ENCODE peak calls at places on chromosome 22, in ten cellular contexts. L is mesendoderm, F is fibroblast of lung, A is mesenchymal stem cell, V is IMR-90, G is A549, R is HCT116, Y is GM12878, M is OCI-LY7, Z is mammary epithelial cell. N is an unnamed sample.

GRCh38 chr22:23119492-23120414 is 22.0 kb downstream of the RSPH14 start:
- DNase-seq in V (no peak), A (no peak), M (no peak), G (no peak), Y (no peak), L (peak), R (no peak), F (no peak), Z (no peak), N (no peak)

GRCh38 chr22:19524170-19525115 is at the start of gene CLDN5:
- DNase-seq in R (no peak), M (no peak), F (peak), G (no peak), L (peak), Z (no peak), A (peak), Y (no peak), V (no peak), N (peak)

GRCh38 chr22:18060646-18061620 is 16.9 kb upstream of the PEX26 start:
- DNase-seq in F (peak), Z (peak), G (peak), A (peak), L (peak), M (no peak), Y (no peak), R (no peak), V (peak), N (no peak)

GRCh38 chr22:49078076-49078710 is 749.5 kb downstream of the BRD1 start:
- DNase-seq in R (no peak), M (no peak), V (no peak), A (no peak), F (no peak), Z (no peak), L (no peak), Y (no peak), G (no peak), N (no peak)

GRCh38 chr22:50520826-50521453 is 4.5 kb downstream of the SCO2 start:
- DNase-seq in L (no peak), Y (no peak), R (no peak), V (no peak), G (no peak), M (no peak), A (no peak), Z (no peak), F (no peak), N (no peak)

GRCh38 chr22:24474221-24474620 is 20.9 kb upstream of the UPB1 start:
- DNase-seq in Y (no peak), Z (peak), M (no peak), R (peak), L (peak), G (peak), F (peak), A (peak), V (peak), N (no peak)

GRCh38 chr22:50713571-50714056 is 24.4 kb upstream of the ACR start:
- DNase-seq in G (no peak), M (no peak), Y (no peak), Z (no peak), F (no peak), R (no peak), A (no peak), L (no peak), V (no peak), N (no peak)

GRCh38 chr22:37749831-37750595 is 53.2 kb downstream of the TRIOBP start:
- DNase-seq in Z (peak), M (no peak), V (peak), A (peak), L (peak), Y (no peak), F (peak), R (no peak), G (no peak), N (no peak)

GRCh38 chr22:17753401-17753989 is 20.8 kb downstream of the BID start:
- DNase-seq in F (peak), L (no peak), A (peak), G (no peak), V (peak), M (no peak), R (no peak), Z (peak), Y (no peak), N (no peak)

GRCh38 chr22:21937821-21938070 is 14.9 kb downstream of the PPM1F start:
- DNase-seq in G (no peak), R (no peak), A (no peak), V (peak), M (no peak), L (no peak), Z (peak), F (peak), Y (no peak), N (no peak)

GRCh38 chr22:19103881-19104821 is 18.1 kb downstream of the DGCR2 start:
- DNase-seq in M (no peak), G (no peak), R (no peak), Y (no peak), L (no peak), F (peak), V (peak), Z (no peak), A (peak), N (no peak)

GRCh38 chr22:49523374-49524008 is 304.2 kb downstream of the BRD1 start:
- DNase-seq in Y (no peak), F (no peak), A (no peak), V (no peak), L (no peak), R (no peak), G (no peak), M (no peak), Z (no peak), N (no peak)

GRCh38 chr22:23591846-23592245 is 11.8 kb upstream of the IGLL1 start:
- DNase-seq in L (no peak), A (no peak), G (no peak), R (no peak), V (no peak), M (no peak), Z (no peak), F (no peak), Y (no peak), N (no peak)

GRCh38 chr22:20424937-20425587 is 12.6 kb downstream of the SCARF2 start:
- DNase-seq in M (no peak), A (no peak), G (peak), L (peak), Y (no peak), R (no peak), V (no peak), F (no peak), Z (no peak), N (peak)

GRCh38 chr22:41239443-41240128 is 1.1 kb downstream of the CHADL start:
- DNase-seq in Y (no peak), F (no peak), M (no peak), V (no peak), A (no peak), G (no peak), Z (no peak), L (no peak), R (no peak), N (no peak)

GRCh38 chr22:24437820-24438328 is 10.5 kb downstream of the ADORA2A start:
- DNase-seq in F (no peak), Y (peak), L (peak), R (no peak), G (no peak), M (peak), V (no peak), A (no peak), Z (peak), N (no peak)

GRCh38 chr22:49894321-49895072 is 23.7 kb downstream of the ALG12 start:
- DNase-seq in R (no peak), L (no peak), A (no peak), G (no peak), V (no peak), Y (no peak), M (no peak), F (no peak), Z (no peak), N (no peak)

GRCh38 chr22:34914871-34915270 is 151.1 kb upstream of the ISX start:
- DNase-seq in R (no peak), V (no peak), A (no peak), Y (no peak), F (peak), M (no peak), Z (no peak), L (peak), G (no peak), N (peak)

GRCh38 chr22:20463324-20464095 is 25.9 kb upstream of the SCARF2 start:
- DNase-seq in M (peak), F (no peak), L (no peak), G (no peak), V (no peak), Z (no peak), A (no peak), Y (no peak), R (no peak), N (no peak)

GRCh38 chr22:32534252-32535215 is 59.9 kb downstream of the FBXO7 start:
- DNase-seq in V (no peak), Z (no peak), G (no peak), A (peak), M (no peak), Y (no peak), L (no peak), F (peak), R (no peak), N (no peak)

GRCh38 chr22:19174106-19175025 is 4.2 kb downstream of the SLC25A1 start:
- DNase-seq in G (no peak), F (peak), V (peak), R (no peak), L (peak), Z (peak), M (peak), Y (peak), A (peak), N (peak)

GRCh38 chr22:46660604-46661201 is 40.5 kb downstream of the GRAMD4 start:
- DNase-seq in Y (no peak), G (no peak), Z (peak), M (no peak), R (no peak), L (no peak), F (no peak), V (no peak), A (no peak), N (no peak)

GRCh38 chr22:49297871-49298721 is 529.6 kb downstream of the BRD1 start:
- DNase-seq in Y (no peak), M (no peak), R (no peak), L (peak), G (no peak), F (no peak), V (no peak), A (no peak), Z (no peak), N (no peak)

GRCh38 chr22:49212466-49212865 is 615.2 kb downstream of the BRD1 start:
- DNase-seq in Y (no peak), Z (no peak), F (no peak), G (no peak), A (no peak), L (no peak), M (no peak), V (no peak), R (no peak), N (no peak)

GRCh38 chr22:48950151-48950915 is 877.3 kb downstream of the BRD1 start:
- DNase-seq in G (no peak), Y (no peak), M (no peak), Z (no peak), L (no peak), R (no peak), F (no peak), A (no peak), V (no peak), N (no peak)

DNA sequence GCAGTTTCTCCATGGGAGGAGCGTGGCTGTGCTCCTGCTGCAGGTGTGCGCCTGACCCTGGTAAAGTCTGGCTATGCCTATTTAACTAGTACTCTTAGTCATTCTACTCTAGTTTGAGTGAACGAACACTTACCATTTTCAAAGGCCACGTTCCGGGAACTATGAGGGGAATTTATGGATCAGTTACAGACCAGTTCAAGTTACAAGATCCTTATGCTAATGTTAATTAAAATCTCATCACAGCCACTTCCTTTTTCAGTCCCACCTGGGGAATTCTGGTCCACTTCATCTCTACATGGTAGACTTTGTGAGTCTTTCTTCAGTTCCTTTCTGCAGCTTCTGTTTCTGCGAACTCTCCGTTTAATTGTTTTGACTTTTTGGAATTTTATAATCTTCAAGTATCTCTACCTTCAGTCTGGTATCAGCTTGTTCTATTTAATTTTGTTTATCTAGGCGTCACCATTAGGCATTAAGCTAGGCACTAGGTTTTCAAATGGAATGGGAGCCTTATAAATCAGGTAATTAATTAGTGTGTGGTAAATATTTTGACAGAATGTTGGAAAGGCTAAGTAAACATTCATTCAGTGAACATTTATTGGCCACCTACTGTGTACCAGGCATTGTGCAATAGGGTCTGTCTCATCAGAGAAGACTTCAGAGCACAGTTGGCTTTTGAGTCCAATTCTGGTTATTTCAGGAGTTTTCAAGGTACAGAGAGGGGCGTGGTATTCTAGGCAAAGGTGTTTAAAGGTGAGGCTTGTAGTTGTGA is 78.9 kb downstream of the GRK3 start:
- DNase-seq in F (no peak), M (no peak), A (no peak), Y (peak), L (no peak), V (no peak), R (no peak), Z (no peak), G (no peak), N (no peak)
- H3K4me2 ChIP-seq in F (no peak), M (peak), A (no peak), Y (peak), L (no peak), V (no peak), R (no peak), Z (no peak), G (no peak), N (no peak)

GRCh38 chr22:30607300-30607930 is 441 bp downstream of the TCN2 start:
- DNase-seq in Z (no peak), L (no peak), A (no peak), R (no peak), F (no peak), Y (no peak), G (no peak), V (no peak), M (no peak), N (peak)

GRCh38 chr22:30610299-30610698 is 3.3 kb downstream of the TCN2 start:
- DNase-seq in R (no peak), L (no peak), A (no peak), Z (no peak), Y (no peak), M (no peak), F (no peak), V (no peak), G (no peak), N (no peak)

GRCh38 chr22:30607939-30608338 is 965 bp downstream of the TCN2 start:
- DNase-seq in Z (no peak), G (no peak), Y (no peak), A (no peak), L (no peak), F (no peak), M (no peak), R (no peak), V (no peak), N (no peak)

GRCh38 chr22:30611197-30611596 is 4.2 kb downstream of the TCN2 start:
- DNase-seq in V (peak), M (no peak), A (no peak), R (no peak), Y (no peak), Z (peak), F (no peak), L (no peak), G (no peak), N (no peak)

GRCh38 chr22:30609260-30610185 is 2.5 kb downstream of the TCN2 start:
- DNase-seq in G (peak), L (peak), Y (peak), M (no peak), Z (peak), F (peak), A (peak), V (peak), R (no peak), N (no peak)
- H3K4me2 ChIP-seq in G (peak), L (no peak), Y (peak), M (no peak), Z (no peak), F (peak), A (no peak), V (peak), R (peak), N (peak)

DNA sequence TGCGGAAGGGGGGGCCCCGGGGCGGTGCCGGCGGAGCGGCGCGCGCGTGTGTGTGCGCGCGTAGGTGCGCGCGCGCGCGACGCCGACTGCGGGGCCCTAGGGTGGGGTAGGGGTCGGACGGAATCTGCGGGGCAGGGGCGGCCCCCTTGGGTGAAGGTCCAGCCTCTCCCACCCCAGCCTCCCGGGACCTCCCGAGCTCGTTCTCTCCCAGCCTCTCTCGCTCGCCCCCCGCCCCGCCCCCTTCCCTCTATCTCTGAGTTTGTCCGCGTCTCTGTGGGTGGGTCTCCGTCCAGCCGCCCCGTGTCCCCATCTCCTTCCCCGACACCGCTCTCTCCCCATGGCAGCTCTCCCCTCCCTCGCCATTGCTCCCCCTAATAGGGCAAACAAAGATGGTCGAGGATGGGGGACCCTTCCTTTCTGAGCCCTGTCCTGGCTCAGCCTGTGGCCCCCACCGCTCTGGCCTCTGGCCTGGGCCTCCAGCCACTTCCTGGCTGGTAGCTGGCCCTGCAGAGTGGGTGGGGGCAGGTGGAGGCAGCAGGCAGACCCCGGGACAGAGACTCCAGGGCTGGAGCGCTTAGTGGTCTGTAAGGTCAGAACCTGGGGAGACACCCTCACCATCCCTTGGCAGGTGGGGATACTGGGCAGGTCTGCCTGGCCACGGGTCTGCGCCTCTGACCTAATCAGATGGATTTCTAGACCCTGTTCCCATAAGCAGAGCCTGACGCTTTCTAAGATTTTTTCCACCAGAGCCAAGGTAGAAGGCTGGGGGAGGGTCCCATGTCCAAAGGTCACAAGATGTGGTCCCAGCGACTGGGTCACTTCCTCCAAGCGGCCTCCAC is 32.9 kb upstream of the PRR5 start:
- DNase-seq in R (no peak), A (no peak), G (no peak), F (no peak), M (no peak), V (no peak), L (no peak), Z (no peak), Y (no peak), N (no peak)
- H3K4me2 ChIP-seq in R (no peak), A (peak), G (peak), F (peak), M (no peak), V (peak), L (peak), Z (peak), Y (no peak), N (peak)

GRCh38 chr22:39077513-39077840 is 402 bp downstream of the APOBEC3G start:
- DNase-seq in A (no peak), Y (no peak), Z (no peak), F (no peak), R (no peak), G (no peak), M (no peak), V (no peak), L (no peak), N (no peak)
- H3K4me2 ChIP-seq in A (peak), Y (peak), Z (peak), F (peak), R (no peak), G (no peak), M (peak), V (peak), L (peak), N (no peak)

GRCh38 chr22:36443198-36443770 is 38.2 kb downstream of the TXN2 start:
- DNase-seq in L (peak), R (no peak), Y (no peak), F (peak), A (peak), V (no peak), G (no peak), Z (no peak), M (peak), N (no peak)

GRCh38 chr22:36440429-36441002 is 40.9 kb downstream of the TXN2 start:
- DNase-seq in G (no peak), M (no peak), A (no peak), F (no peak), Y (no peak), L (no peak), R (no peak), V (no peak), Z (no peak), N (no peak)

GRCh38 chr22:36439481-36440271 is 41.8 kb downstream of the TXN2 start:
- DNase-seq in R (no peak), M (no peak), V (peak), F (peak), G (peak), Y (no peak), Z (peak), L (peak), A (peak), N (no peak)

GRCh38 chr22:36445158-36445668 is 36.2 kb downstream of the TXN2 start:
- DNase-seq in M (no peak), A (peak), F (peak), V (peak), Z (no peak), G (no peak), R (no peak), Y (no peak), L (no peak), N (no peak)

DNA sequence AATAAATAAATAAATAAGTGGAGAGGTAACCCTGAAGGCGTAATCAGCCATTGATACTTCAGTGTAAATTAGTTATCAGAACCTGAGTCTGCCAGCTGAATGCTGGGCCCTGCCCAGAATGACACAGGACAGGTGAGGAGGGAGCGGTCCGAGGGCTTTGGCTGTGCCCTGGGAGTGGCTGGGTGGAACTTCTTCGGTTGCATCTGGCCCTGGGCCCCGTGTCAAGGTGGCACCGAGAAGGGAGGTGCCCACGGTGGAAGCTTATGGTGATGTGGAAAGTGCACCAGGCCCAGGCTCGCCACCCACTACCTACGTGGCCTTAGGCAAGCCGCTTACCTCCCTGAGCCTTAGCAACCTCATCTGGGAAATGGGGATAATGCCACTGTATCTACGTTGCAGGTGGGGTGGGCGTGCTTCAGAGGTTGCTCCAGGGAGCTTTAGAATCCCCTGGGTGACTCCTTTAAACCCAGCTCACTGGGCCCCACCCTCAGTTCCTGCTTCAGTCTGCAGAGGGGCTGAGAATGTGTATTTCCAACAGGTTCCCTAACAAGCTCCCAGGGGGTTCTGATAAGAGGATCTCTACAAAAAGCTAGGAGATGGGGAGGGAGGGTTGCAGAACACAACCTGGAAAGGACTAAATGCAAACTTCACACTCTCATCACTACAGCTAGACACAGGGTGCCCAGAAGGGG is 38.8 kb downstream of the TXN2 start:
- DNase-seq in Y (no peak), V (no peak), G (no peak), F (no peak), L (peak), R (no peak), M (no peak), Z (no peak), A (no peak), N (no peak)
- H3K4me2 ChIP-seq in Y (no peak), V (no peak), G (no peak), F (no peak), L (no peak), R (no peak), M (no peak), Z (no peak), A (no peak), N (no peak)